ENCODE peak calls at places on chromosomes 5 and 9, in nine cellular contexts. R is A549; M is lung; K is HCT116; L is T-helper 17 cell; E is kidney; O is mucosa of descending colon; C is left ventricle myocardium inferior; P is CD4-positive, alpha-beta memory T cell. V is an unnamed sample.

GRCh38 chr5:1471997-1472963 is 27.0 kb upstream of the SLC6A3 start:
- DNase-seq in E (peak; percentile 45), L (no peak), M (no peak), P (no peak), O (no peak), K (no peak), C (no peak), R (no peak), V (no peak)

GRCh38 chr9:12856608-12857007 is 81.8 kb downstream of the LURAP1L start:
- DNase-seq in M (no peak), L (no peak), P (no peak), K (no peak), R (no peak), E (no peak), O (no peak), C (no peak), V (no peak)

GRCh38 chr5:7367780-7368179 is 28.2 kb upstream of the ADCY2 start:
- DNase-seq in O (no peak), L (no peak), E (no peak), R (no peak), P (no peak), M (no peak), K (no peak), C (no peak), V (no peak)

GRCh38 chr5:143882520-143882919 is 70.6 kb downstream of the HMHB1 start:
- DNase-seq in E (no peak), K (no peak), L (no peak), M (no peak), P (no peak), O (no peak), R (no peak), C (no peak), V (no peak)

GRCh38 chr5:7422262-7422661 is 26.3 kb downstream of the ADCY2 start:
- DNase-seq in E (no peak), K (no peak), R (no peak), C (no peak), P (no peak), O (no peak), L (no peak), M (no peak), V (no peak)

GRCh38 chr5:147391781-147392180 is 118.1 kb downstream of the DPYSL3 start:
- DNase-seq in K (peak; percentile 38), R (peak; percentile 56), P (no peak), M (no peak), E (no peak), C (no peak), L (no peak), O (no peak), V (peak; percentile 82)

GRCh38 chr9:116175616-116176015 is 22.0 kb downstream of the PAPPA start:
- DNase-seq in E (no peak), P (no peak), C (no peak), K (no peak), R (peak; percentile 59), L (no peak), O (no peak), M (no peak), V (no peak)

GRCh38 chr5:68749648-68750047 is 344.2 kb upstream of the SLC30A5 start:
- DNase-seq in L (no peak), M (no peak), K (no peak), O (no peak), C (no peak), R (no peak), P (no peak), E (no peak), V (no peak)

DNA sequence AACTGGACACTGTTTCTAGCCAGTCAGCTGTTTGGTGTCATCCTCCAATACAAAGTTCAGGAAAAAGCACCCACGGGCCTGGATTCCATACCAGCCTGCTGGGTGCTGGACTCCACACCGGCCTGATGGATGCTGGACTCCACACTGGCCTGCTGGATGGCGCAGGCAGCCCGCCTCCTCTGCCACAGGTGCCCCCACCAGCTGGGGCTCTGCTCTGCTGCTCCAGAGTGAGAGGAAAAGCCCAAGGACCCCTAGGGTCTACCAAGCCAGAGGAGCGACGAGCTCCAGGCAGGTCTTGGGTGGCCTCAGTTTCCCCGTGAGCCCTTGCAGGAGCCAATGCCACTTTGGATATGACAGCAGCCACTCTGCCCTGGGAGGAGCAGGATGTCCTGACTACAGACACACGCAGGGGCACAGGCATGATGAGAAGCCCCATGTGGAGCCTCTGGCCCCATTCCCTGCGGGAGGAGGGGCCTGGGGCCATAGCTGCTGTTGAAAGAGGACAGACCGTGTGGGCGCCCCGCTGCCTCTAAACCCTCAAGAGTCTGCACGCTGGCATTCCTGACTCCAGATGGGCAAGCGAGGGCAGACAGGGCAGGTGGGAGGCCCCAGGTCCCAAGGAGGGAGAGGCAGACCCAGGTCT is 141.6 kb downstream of the OLFM1 start:
- DNase-seq in O (no peak), C (peak; percentile 10), M (no peak), P (no peak), L (no peak), E (peak; percentile 44), R (no peak), K (no peak), V (no peak)
- H3K9me3 ChIP-seq in O (no peaks in the 10 kb centered on the region), C (peaks cover 11% of the 10 kb centered on the region), M (peaks cover 6% of the 10 kb centered on the region), P (no peaks in the 10 kb centered on the region), L (no peaks in the 10 kb centered on the region), E (no peaks in the 10 kb centered on the region), R (peaks cover 6% of the 10 kb centered on the region), K (peaks cover 5% of the 10 kb centered on the region), V (peaks cover 7% of the 10 kb centered on the region)

GRCh38 chr5:141356950-141357349 is 2.1 kb downstream of the PCDHGA4 start:
- DNase-seq in P (no peak), K (no peak), C (no peak), L (no peak), O (no peak), M (no peak), R (no peak), E (no peak), V (no peak)

GRCh38 chr5:141360685-141361084 is 891 bp downstream of the PCDHGB2 start:
- DNase-seq in P (no peak), R (no peak), L (no peak), O (no peak), M (no peak), E (no peak), C (no peak), K (no peak), V (no peak)

GRCh38 chr5:141356133-141356532 is 1.3 kb downstream of the PCDHGA4 start:
- DNase-seq in P (no peak), M (no peak), C (no peak), K (no peak), O (no peak), L (no peak), R (no peak), E (no peak), V (no peak)

GRCh38 chr5:141362719-141363118 is 1.2 kb upstream of the PCDHGA5 start:
- DNase-seq in R (no peak), O (no peak), P (no peak), C (no peak), K (no peak), L (no peak), E (no peak), M (no peak), V (no peak)

GRCh38 chr5:141359790-141360426 is at the start of gene PCDHGB2:
- DNase-seq in R (no peak), C (no peak), L (no peak), E (no peak), K (peak; percentile 40), P (no peak), O (no peak), M (no peak), V (no peak)
- H3K9me3 ChIP-seq in R (peaks cover 65% of the 10 kb centered on the region), C (peaks cover 99% of the 10 kb centered on the region), L (peaks cover 8% of the 10 kb centered on the region), E (peaks cover 28% of the 10 kb centered on the region), K (peaks cover 3% of the 10 kb centered on the region), P (no peaks in the 10 kb centered on the region), O (peaks cover 56% of the 10 kb centered on the region), M (peaks cover 55% of the 10 kb centered on the region), V (peaks cover 98% of the 10 kb centered on the region)

GRCh38 chr5:4158750-4159447 is 563.3 kb downstream of the IRX1 start:
- DNase-seq in O (no peak), C (no peak), L (no peak), M (no peak), E (no peak), P (no peak), K (no peak), R (no peak), V (no peak)

GRCh38 chr5:4156153-4156552 is 560.5 kb downstream of the IRX1 start:
- DNase-seq in K (no peak), R (no peak), P (no peak), O (no peak), C (no peak), M (no peak), L (no peak), E (no peak), V (no peak)

GRCh38 chr5:4159681-4160080 is 564.0 kb downstream of the IRX1 start:
- DNase-seq in K (no peak), O (no peak), P (no peak), E (no peak), R (no peak), L (no peak), M (no peak), C (no peak), V (no peak)

DNA sequence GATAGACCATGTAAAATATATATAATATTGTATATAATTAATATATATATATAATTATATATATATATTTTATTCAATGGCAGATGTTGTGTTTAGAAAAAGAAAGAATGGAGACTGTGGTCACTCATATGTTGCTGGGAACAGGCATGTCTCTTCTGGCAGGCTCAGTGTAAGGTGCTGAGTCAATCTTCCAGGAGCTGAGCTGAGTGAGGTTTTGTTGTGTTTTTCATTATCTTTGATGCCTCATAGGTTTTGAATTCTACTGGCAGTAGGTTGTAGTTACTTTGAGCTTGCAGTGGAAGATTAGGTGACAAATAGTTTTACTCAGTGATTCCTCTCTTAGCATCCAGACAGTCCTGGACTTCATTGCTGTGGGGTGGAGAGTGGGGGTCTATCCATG is 561.3 kb downstream of the IRX1 start:
- DNase-seq in C (no peak), R (no peak), O (no peak), K (no peak), P (no peak), L (no peak), M (no peak), E (no peak), V (no peak)
- H3K9me3 ChIP-seq in C (peaks cover 19% of the 10 kb centered on the region), R (no peaks in the 10 kb centered on the region), O (peaks cover 11% of the 10 kb centered on the region), K (peaks cover 34% of the 10 kb centered on the region), P (no peaks in the 10 kb centered on the region), L (no peaks in the 10 kb centered on the region), M (peaks cover 2% of the 10 kb centered on the region), E (no peaks in the 10 kb centered on the region), V (no peaks in the 10 kb centered on the region)

GRCh38 chr9:2634818-2635217 is 13.2 kb downstream of the VLDLR start:
- DNase-seq in P (no peak), O (no peak), M (no peak), L (no peak), C (no peak), R (no peak), E (no peak), K (no peak), V (no peak)

GRCh38 chr9:2634158-2634557 is 12.6 kb downstream of the VLDLR start:
- DNase-seq in K (no peak), E (no peak), M (no peak), C (no peak), O (no peak), L (no peak), R (no peak), P (no peak), V (no peak)

GRCh38 chr9:2628926-2629325 is 7.3 kb downstream of the VLDLR start:
- DNase-seq in K (no peak), O (no peak), L (no peak), M (no peak), R (no peak), P (no peak), C (no peak), E (no peak), V (no peak)

GRCh38 chr9:2631263-2631662 is 9.7 kb downstream of the VLDLR start:
- DNase-seq in O (no peak), P (no peak), M (no peak), R (no peak), K (no peak), L (no peak), C (no peak), E (no peak), V (no peak)

DNA sequence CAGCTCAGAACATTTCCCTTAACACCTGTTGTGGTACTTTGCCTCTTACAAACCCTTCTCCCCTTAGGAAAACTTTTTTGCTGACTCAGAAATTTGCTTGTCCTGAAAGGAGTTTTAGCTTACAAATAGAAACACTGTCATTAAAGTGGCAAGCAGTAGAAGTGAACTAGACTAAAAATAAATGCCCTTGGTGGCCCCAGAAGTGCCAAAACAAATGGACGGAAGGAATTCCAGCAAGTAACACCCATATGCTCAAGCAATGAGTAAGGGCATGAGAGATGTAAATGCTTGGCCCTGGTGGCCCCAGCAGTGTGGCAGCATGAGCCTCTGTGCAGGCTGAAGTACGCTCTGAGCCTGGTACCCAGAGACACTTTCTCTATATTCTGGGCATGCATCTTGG is 8.6 kb downstream of the VLDLR start:
- DNase-seq in M (no peak), P (no peak), K (no peak), O (no peak), C (no peak), L (no peak), R (no peak), E (no peak), V (no peak)
- H3K9me3 ChIP-seq in M (no peaks in the 10 kb centered on the region), P (no peaks in the 10 kb centered on the region), K (no peaks in the 10 kb centered on the region), O (no peaks in the 10 kb centered on the region), C (no peaks in the 10 kb centered on the region), L (no peaks in the 10 kb centered on the region), R (no peaks in the 10 kb centered on the region), E (no peaks in the 10 kb centered on the region), V (no peaks in the 10 kb centered on the region)

V was measured in right atrium auricular region.